ENCODE peak calls at places on chromosomes 7 and 10, in eight cellular contexts. M is activated gamma-delta T cell treated with anti-CD3 and anti-CD28 coated beads, Interleukin-2, amount 50 U/mL, for 16 hours; Z is tibial artery; V is stimulated activated naive CD8-positive, alpha-beta T cell treated with anti-CD3 and anti-CD28 coated beads, Interleukin-15, Interleukin-2, amounts not matched to agents 100 U/mL and 50 U/mL, for 24 hours; X is ELR; E is MV-4-11; A is GM20000; P is activated T-helper 1 cell treated with anti-CD3 and anti-CD28 coated beads, Interleukin-2, amount 50 U/mL, for 16 hours. L is an unnamed sample.

GRCh38 chr10:106401967-106402366 is 762.5 kb downstream of the SORCS1 start:
- DNase-seq in X (no peak), M (no peak), A (no peak), E (no peak), P (no peak), Z (no peak), V (no peak), L (no peak)

GRCh38 chr7:84157171-84157570 is 37.4 kb downstream of the SEMA3A start:
- DNase-seq in V (no peak), A (no peak), M (no peak), E (no peak), P (no peak), Z (no peak), X (no peak), L (no peak)

GRCh38 chr7:564176-564890 is 44.7 kb upstream of the PDGFA start:
- DNase-seq in E (no peak), P (no peak), Z (no peak), A (no peak), X (no peak), M (no peak), V (no peak), L (no peak)

GRCh38 chr10:35882422-35883150 is 240.5 kb upstream of the FZD8 start:
- DNase-seq in A (no peak), E (no peak), Z (no peak), V (no peak), M (no peak), X (no peak), P (no peak), L (peak)

GRCh38 chr10:32983333-32983909 is 25.4 kb upstream of the ITGB1 start:
- DNase-seq in V (peak), A (no peak), E (no peak), Z (no peak), X (peak), M (peak), P (no peak), L (no peak)

GRCh38 chr10:70132098-70133029 is at the start of gene AIFM2:
- DNase-seq in X (peak), V (peak), E (peak), Z (peak), M (no peak), A (peak), P (no peak), L (peak)

GRCh38 chr7:79979437-79979836 is 155.2 kb upstream of the GNAI1 start:
- DNase-seq in M (no peak), P (no peak), V (no peak), Z (no peak), X (peak), E (no peak), A (no peak), L (no peak)

GRCh38 chr10:84214612-84215235 is 10.6 kb downstream of the LRIT2 start:
- DNase-seq in Z (no peak), E (peak), V (peak), X (peak), A (peak), P (no peak), M (no peak), L (peak)

GRCh38 chr7:36916116-36916515 is 191.8 kb upstream of the AOAH start:
- DNase-seq in X (no peak), A (no peak), P (no peak), Z (no peak), E (no peak), M (no peak), V (no peak), L (no peak)

GRCh38 chr7:5429253-5429856 is 5.7 kb upstream of the TNRC18 start:
- DNase-seq in Z (no peak), A (peak), V (no peak), X (peak), M (no peak), P (no peak), E (no peak), L (peak)

GRCh38 chr10:118436742-118437141 is 94.6 kb upstream of the FAM204A start:
- DNase-seq in M (no peak), X (no peak), A (no peak), V (no peak), Z (no peak), E (no peak), P (no peak), L (no peak)

GRCh38 chr7:121557034-121557892 is 161.2 kb upstream of the FAM3C start:
- DNase-seq in Z (no peak), A (no peak), V (no peak), M (no peak), X (peak), E (no peak), P (no peak), L (no peak)

GRCh38 chr10:122445904-122446303 is 8.5 kb upstream of the ARMS2 start:
- DNase-seq in V (no peak), E (no peak), X (no peak), M (no peak), P (no peak), Z (no peak), A (no peak), L (no peak)

GRCh38 chr10:31520982-31521381 is 202.0 kb downstream of the ZEB1 start:
- DNase-seq in M (no peak), Z (no peak), V (no peak), X (no peak), A (no peak), P (no peak), E (no peak), L (no peak)

GRCh38 chr7:117004899-117005298 is 51.6 kb downstream of the ST7 start:
- DNase-seq in V (no peak), A (no peak), E (no peak), X (peak), P (no peak), M (no peak), Z (no peak), L (no peak)

GRCh38 chr10:75663947-75664664 is 232.7 kb downstream of the LRMDA start:
- DNase-seq in P (no peak), A (no peak), E (no peak), Z (peak), V (no peak), X (no peak), M (no peak), L (no peak)

GRCh38 chr7:50795831-50796230 is 13.1 kb upstream of the GRB10 start:
- DNase-seq in V (no peak), P (no peak), Z (no peak), M (no peak), A (no peak), E (no peak), X (no peak), L (no peak)

GRCh38 chr7:42010751-42011150 is 226.3 kb downstream of the GLI3 start:
- DNase-seq in X (no peak), Z (no peak), A (no peak), V (no peak), E (no peak), M (no peak), P (no peak), L (no peak)

GRCh38 chr10:129909080-129909479 is 55.0 kb downstream of the EBF3 start:
- DNase-seq in X (no peak), V (no peak), Z (no peak), P (no peak), M (no peak), E (no peak), A (no peak), L (no peak)

GRCh38 chr7:108308913-108309312 is 147.3 kb downstream of the NRCAM start:
- DNase-seq in Z (no peak), P (no peak), E (no peak), X (peak), M (no peak), A (peak), V (no peak), L (no peak)

GRCh38 chr10:92695679-92696605 is 6.2 kb downstream of the HHEX start:
- DNase-seq in Z (no peak), V (no peak), P (no peak), E (no peak), A (peak), X (peak), M (no peak), L (peak)

GRCh38 chr7:116687801-116688201 is 15.8 kb downstream of the MET start:
- DNase-seq in Z (no peak), P (no peak), V (no peak), X (peak), M (no peak), E (no peak), A (no peak), L (peak)

GRCh38 chr10:100567249-100567648 is 31.5 kb downstream of the HIF1AN start:
- DNase-seq in V (no peak), E (no peak), A (no peak), M (no peak), Z (no peak), X (no peak), P (no peak), L (no peak)